ENCODE peak calls at places on chromosomes 12 and 14, in ten cellular contexts. G, Y, R, S, K, Z, C, X, M and O are unnamed samples.

GRCh38 chr14:69501362-69501964 is 16.9 kb downstream of the PLEKHD1 start:
- DNase-seq in G (no peak), Z (no peak), M (no peak), R (no peak), S (no peak), X (no peak), K (no peak), Y (peak), C (no peak), O (no peak)

GRCh38 chr12:126582231-126582630 is 1517.0 kb downstream of the AACS start:
- DNase-seq in S (no peak), C (no peak), M (no peak), Z (no peak), R (no peak), G (no peak), Y (no peak), X (no peak), K (no peak), O (no peak)

GRCh38 chr14:94054401-94054800 is 26.6 kb downstream of the DDX24 start:
- DNase-seq in X (no peak), G (no peak), C (no peak), Y (no peak), S (no peak), K (no peak), Z (no peak), R (no peak), M (no peak), O (no peak)

GRCh38 chr14:76953196-76953945 is 75.1 kb downstream of the IRF2BPL start:
- DNase-seq in R (no peak), Z (peak), X (no peak), M (no peak), G (peak), S (peak), Y (peak), K (no peak), C (peak), O (peak)

GRCh38 chr12:55044135-55044534 is 24.4 kb downstream of the NEUROD4 start:
- DNase-seq in C (no peak), R (peak), G (no peak), Z (no peak), X (no peak), K (no peak), M (no peak), S (no peak), Y (no peak), O (no peak)

GRCh38 chr12:52190860-52191729 is 719 bp downstream of the KRT80 start:
- DNase-seq in Z (no peak), S (peak), K (no peak), Y (no peak), R (no peak), G (no peak), C (no peak), M (no peak), X (no peak), O (no peak)

GRCh38 chr14:35416108-35416750 is 11.7 kb upstream of the NFKBIA start:
- DNase-seq in K (no peak), Y (no peak), Z (no peak), X (no peak), C (no peak), G (no peak), R (no peak), S (no peak), M (peak), O (no peak)

GRCh38 chr12:121005346-121005815 is 10.9 kb downstream of the C12orf43 start:
- DNase-seq in M (no peak), Y (peak), S (no peak), G (peak), C (peak), X (peak), R (peak), K (peak), Z (peak), O (peak)

GRCh38 chr12:130761537-130762318 is 45.6 kb upstream of the RIMBP2 start:
- DNase-seq in M (no peak), G (peak), S (peak), K (peak), Z (peak), X (peak), C (no peak), Y (peak), R (peak), O (peak)

GRCh38 chr14:102949801-102950451 is 27.5 kb downstream of the AMN start:
- DNase-seq in X (no peak), K (no peak), G (no peak), R (no peak), Y (no peak), Z (no peak), S (no peak), M (no peak), C (no peak), O (no peak)

DNA sequence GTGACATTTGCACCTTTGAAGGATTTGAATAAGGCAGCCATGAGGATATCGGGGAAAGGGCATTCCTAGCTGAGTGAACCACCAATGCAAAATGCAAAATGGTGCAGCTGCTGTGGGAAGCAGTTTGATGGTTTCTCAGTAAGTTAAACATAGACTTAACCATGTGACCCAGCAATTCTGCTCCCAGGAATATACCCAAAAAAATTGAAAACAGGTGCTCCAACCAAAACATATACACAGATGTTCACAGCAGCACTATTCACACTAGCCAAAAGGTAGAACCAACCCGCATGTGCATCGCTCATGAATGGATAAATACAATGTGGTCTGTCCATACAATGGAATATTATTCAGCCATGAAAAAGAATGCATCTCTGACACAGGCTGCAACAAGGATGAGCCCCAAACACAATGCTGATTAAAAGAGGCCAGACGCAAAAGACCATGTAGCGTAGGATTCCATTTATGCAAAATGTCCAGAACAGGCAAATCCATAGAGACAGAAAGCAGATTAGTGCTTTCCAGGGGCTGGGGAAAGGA is 215.0 kb upstream of the MYL2 start:
- DNase-seq in X (no peak), M (no peak), Y (no peak), K (no peak), R (no peak), G (no peak), C (no peak), Z (no peak), S (no peak), O (no peak)
- TF ChIP-seq MAX in X (no peak), M (no peak), Y (no peak), K (no peak), R (no peak), G (no peak), C (no peak), Z (no peak), S (no peak), O (no peak)

GRCh38 chr12:23631991-23632390 is 317.5 kb downstream of the SOX5 start:
- DNase-seq in Y (no peak), R (no peak), G (no peak), K (no peak), M (no peak), X (no peak), S (no peak), Z (no peak), C (peak), O (no peak)

GRCh38 chr12:23630524-23630923 is 318.9 kb downstream of the SOX5 start:
- DNase-seq in C (no peak), M (no peak), S (no peak), G (no peak), K (no peak), R (no peak), Y (no peak), X (no peak), Z (no peak), O (no peak)

GRCh38 chr12:23628836-23629235 is 320.6 kb downstream of the SOX5 start:
- DNase-seq in S (no peak), C (peak), K (no peak), M (no peak), Z (no peak), Y (no peak), G (no peak), X (no peak), R (no peak), O (no peak)

DNA sequence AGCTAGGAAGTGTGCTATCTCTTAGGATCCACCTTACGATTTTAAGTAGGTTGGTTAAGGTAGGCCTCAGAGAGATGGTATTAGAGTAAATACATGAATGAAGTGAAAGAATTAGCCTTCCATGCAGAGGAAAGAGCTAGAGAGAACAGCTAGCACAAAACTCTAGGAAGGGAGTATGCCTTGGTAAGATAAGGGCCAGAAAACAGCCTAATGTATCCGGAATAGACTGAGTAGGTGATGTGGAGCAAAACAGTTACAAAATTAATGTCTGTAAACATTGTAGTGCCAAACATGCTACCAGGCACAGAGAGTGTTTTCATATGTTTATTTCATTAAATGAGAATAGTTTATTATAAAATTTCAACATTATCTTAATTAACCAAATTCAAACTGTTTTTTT is 315.1 kb downstream of the SOX5 start:
- DNase-seq in X (no peak), R (no peak), Z (no peak), C (no peak), G (no peak), Y (no peak), S (no peak), K (no peak), M (no peak), O (no peak)
- TF ChIP-seq MAX in X (no peak), R (no peak), Z (no peak), C (no peak), G (no peak), Y (no peak), S (no peak), K (no peak), M (no peak), O (no peak)

GRCh38 chr14:44897844-44898151 is 63.9 kb downstream of the KLHL28 start:
- DNase-seq in Y (no peak), C (peak), G (peak), R (no peak), Z (no peak), X (no peak), M (no peak), K (no peak), S (no peak), O (no peak)
- TF ChIP-seq MAX in Y (peak), C (no peak), G (peak), R (no peak), Z (peak), X (peak), M (no peak), K (no peak), S (peak), O (peak)

GRCh38 chr12:32273063-32273521 is 126.3 kb upstream of the FGD4 start:
- DNase-seq in R (no peak), X (peak), C (no peak), Y (no peak), G (no peak), Z (no peak), M (no peak), S (no peak), K (no peak), O (no peak)

GRCh38 chr12:32274665-32275064 is 124.7 kb upstream of the FGD4 start:
- DNase-seq in R (no peak), S (no peak), Y (no peak), G (no peak), K (no peak), Z (no peak), X (no peak), C (no peak), M (no peak), O (no peak)

GRCh38 chr12:32270818-32271710 is 128.3 kb upstream of the FGD4 start:
- DNase-seq in C (peak), K (no peak), Z (peak), M (no peak), R (no peak), G (no peak), Y (peak), S (no peak), X (no peak), O (no peak)

GRCh38 chr12:32272465-32272864 is 126.9 kb upstream of the FGD4 start:
- DNase-seq in K (no peak), Y (no peak), R (no peak), S (no peak), M (no peak), G (no peak), X (no peak), C (no peak), Z (no peak), O (no peak)

GRCh38 chr12:32273712-32274111 is 125.6 kb upstream of the FGD4 start:
- DNase-seq in S (no peak), R (peak), X (peak), C (no peak), G (no peak), Y (no peak), M (no peak), K (peak), Z (no peak), O (no peak)
- TF ChIP-seq MAX in S (no peak), R (no peak), X (no peak), C (no peak), G (no peak), Y (no peak), M (no peak), K (no peak), Z (no peak), O (no peak)

GRCh38 chr14:101441710-101442109 is 119.6 kb upstream of the DIO3 start:
- DNase-seq in X (no peak), S (no peak), G (no peak), M (no peak), C (no peak), Z (no peak), Y (no peak), K (no peak), R (no peak), O (no peak)

GRCh38 chr14:101444116-101444515 is 117.2 kb upstream of the DIO3 start:
- DNase-seq in G (no peak), M (no peak), C (no peak), X (no peak), Z (no peak), K (no peak), R (no peak), Y (no peak), S (peak), O (peak)

GRCh38 chr14:101440511-101440910 is 120.8 kb upstream of the DIO3 start:
- DNase-seq in X (no peak), R (no peak), G (no peak), K (no peak), Z (no peak), M (no peak), C (no peak), S (no peak), Y (no peak), O (no peak)

GRCh38 chr14:101445278-101445677 is 116.0 kb upstream of the DIO3 start:
- DNase-seq in K (no peak), M (no peak), S (no peak), Z (no peak), Y (no peak), R (no peak), C (no peak), G (no peak), X (no peak), O (no peak)

GRCh38 chr14:101442451-101442850 is 118.8 kb upstream of the DIO3 start:
- DNase-seq in X (no peak), S (no peak), Y (no peak), K (no peak), C (no peak), M (no peak), Z (no peak), R (no peak), G (no peak), O (peak)
- TF ChIP-seq MAX in X (no peak), S (no peak), Y (no peak), K (no peak), C (no peak), M (no peak), Z (no peak), R (no peak), G (no peak), O (no peak)

GRCh38 chr12:93653712-93654111 is 23.5 kb upstream of the CRADD start:
- DNase-seq in M (no peak), G (no peak), R (no peak), Y (no peak), S (no peak), K (no peak), Z (no peak), C (no peak), X (no peak), O (no peak)
- TF ChIP-seq MAX in M (no peak), G (no peak), R (no peak), Y (no peak), S (no peak), K (no peak), Z (no peak), C (no peak), X (no peak), O (no peak)

GRCh38 chr12:66661357-66661756 is 17.5 kb downstream of the GRIP1 start:
- DNase-seq in G (no peak), S (no peak), C (no peak), Y (no peak), R (no peak), Z (no peak), K (no peak), X (no peak), M (no peak), O (no peak)

GRCh38 chr12:66664076-66664475 is 14.8 kb downstream of the GRIP1 start:
- DNase-seq in X (no peak), R (no peak), G (no peak), Z (no peak), C (no peak), K (no peak), S (no peak), Y (no peak), M (no peak), O (no peak)

GRCh38 chr12:66663605-66664004 is 15.3 kb downstream of the GRIP1 start:
- DNase-seq in Y (no peak), X (no peak), R (no peak), C (no peak), K (no peak), M (no peak), Z (no peak), G (no peak), S (no peak), O (no peak)

GRCh38 chr12:66662729-66663128 is 16.1 kb downstream of the GRIP1 start:
- DNase-seq in G (no peak), Y (no peak), X (no peak), Z (no peak), R (no peak), S (no peak), M (no peak), C (peak), K (no peak), O (no peak)

DNA sequence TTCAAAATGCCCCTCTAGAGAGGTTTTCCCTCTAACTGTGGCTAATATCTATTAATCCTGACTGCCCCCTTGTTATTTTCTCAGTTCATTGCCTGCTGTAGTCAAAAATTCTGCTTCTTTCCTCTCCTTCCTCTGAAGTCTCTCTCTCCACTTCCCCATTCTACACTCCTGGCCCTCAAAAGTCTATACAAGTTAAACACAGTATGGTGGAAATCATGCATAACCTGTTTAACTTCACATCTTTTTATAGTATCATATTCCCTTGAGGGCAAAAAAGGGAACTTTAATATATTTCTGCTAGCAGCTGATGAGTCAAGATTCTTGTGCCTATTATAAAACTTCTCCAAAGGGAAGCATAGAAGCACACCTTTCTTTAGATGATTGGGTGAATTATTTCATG is 16.7 kb downstream of the GRIP1 start:
- DNase-seq in R (no peak), M (no peak), G (no peak), Z (no peak), K (no peak), C (no peak), S (no peak), Y (no peak), X (no peak), O (peak)
- TF ChIP-seq MAX in R (no peak), M (no peak), G (no peak), Z (no peak), K (no peak), C (no peak), S (no peak), Y (no peak), X (no peak), O (no peak)

DNA sequence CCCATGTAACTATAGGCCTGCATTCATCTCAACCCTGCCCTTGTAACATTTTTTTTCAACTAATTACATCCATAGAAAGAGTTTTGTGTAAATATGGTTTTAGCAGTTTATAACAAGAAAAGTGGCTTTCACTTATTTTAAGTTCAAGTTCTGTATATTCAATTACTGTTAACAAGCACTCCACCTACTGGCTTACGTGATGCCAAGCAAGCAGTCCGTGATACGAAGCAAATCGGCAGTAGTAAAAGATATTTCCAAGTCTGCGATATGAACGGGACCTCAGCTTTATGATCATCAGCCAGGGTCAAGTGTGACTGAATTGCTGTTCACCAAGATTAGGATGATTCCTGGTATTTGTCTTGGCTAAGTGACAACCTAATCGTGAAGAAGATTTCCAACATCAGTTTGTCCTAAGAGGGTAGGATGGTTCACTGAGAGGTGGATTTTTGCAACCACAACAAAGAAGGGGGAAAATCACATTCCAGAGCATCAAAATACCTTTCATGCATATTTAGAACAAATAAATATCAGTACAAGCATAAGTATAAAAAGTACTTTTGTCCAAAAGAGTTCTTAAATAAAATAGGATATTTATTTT is 456.2 kb downstream of the FOXG1 start:
- DNase-seq in S (no peak), G (no peak), K (no peak), Z (peak), R (peak), C (peak), M (no peak), Y (peak), X (no peak), O (peak)
- TF ChIP-seq MAX in S (no peak), G (no peak), K (no peak), Z (no peak), R (no peak), C (no peak), M (no peak), Y (no peak), X (no peak), O (no peak)

GRCh38 chr12:111404362-111405148 is 1.2 kb upstream of the SH2B3 start:
- DNase-seq in C (peak), K (peak), Y (peak), S (no peak), M (no peak), R (peak), X (no peak), G (no peak), Z (peak), O (peak)
- TF ChIP-seq MAX in C (no peak), K (no peak), Y (no peak), S (no peak), M (no peak), R (no peak), X (peak), G (no peak), Z (no peak), O (peak)

GRCh38 chr12:24111591-24111990 is 162.1 kb upstream of the SOX5 start:
- DNase-seq in G (no peak), X (no peak), M (no peak), R (no peak), Y (no peak), K (no peak), C (peak), S (no peak), Z (no peak), O (no peak)
- TF ChIP-seq MAX in G (no peak), X (no peak), M (no peak), R (no peak), Y (no peak), K (no peak), C (no peak), S (no peak), Z (no peak), O (no peak)